ENCODE peak calls at places on chromosome 4, in six cellular contexts. One of them, this sample, is unnamed.
A peak's percentile ranks its signal among the peaks of the same experiment; 100 is the strongest.

GRCh38 chr4:110184124-110184790 is 14.2 kb downstream of the ELOVL6 start:
- DNase-seq in activated CD4-positive, alpha-beta T cell treated with anti-CD3 and anti-CD28 coated beads, Interleukin-2, amount 50 U/mL, for 48 hours: no peak
- DNase-seq in A172: peak; percentile 57
- DNase-seq in fibroblast of lung: no peak
- DNase-seq in stimulated activated CD4-positive, alpha-beta T cell treated with anti-CD3 and anti-CD28 coated beads, Interleukin-4, amount 100 ng/mL, for 48 hours: no peak
- DNase-seq in stimulated activated CD8-positive, alpha-beta memory T cell treated with anti-CD3 and anti-CD28 coated beads, Interleukin-12 subunit alpha, Interleukin-12 subunit beta, amount 100 ng/mL, for 1 hour: no peak
- DNase-seq in this sample: no peak

GRCh38 chr4:54109226-54110018 is 9.5 kb downstream of the GSX2 start:
- DNase-seq in A172: no peak
- DNase-seq in fibroblast of lung: no peak
- DNase-seq in activated CD4-positive, alpha-beta T cell treated with anti-CD3 and anti-CD28 coated beads, Interleukin-2, amount 50 U/mL, for 48 hours: no peak
- DNase-seq in stimulated activated CD8-positive, alpha-beta memory T cell treated with anti-CD3 and anti-CD28 coated beads, Interleukin-12 subunit alpha, Interleukin-12 subunit beta, amount 100 ng/mL, for 1 hour: no peak
- DNase-seq in stimulated activated CD4-positive, alpha-beta T cell treated with anti-CD3 and anti-CD28 coated beads, Interleukin-4, amount 100 ng/mL, for 48 hours: no peak
- DNase-seq in this sample: no peak

GRCh38 chr4:165630671-165631070 is 242.4 kb upstream of the TLL1 start:
- DNase-seq in stimulated activated CD8-positive, alpha-beta memory T cell treated with anti-CD3 and anti-CD28 coated beads, Interleukin-12 subunit alpha, Interleukin-12 subunit beta, amount 100 ng/mL, for 1 hour: no peak
- DNase-seq in activated CD4-positive, alpha-beta T cell treated with anti-CD3 and anti-CD28 coated beads, Interleukin-2, amount 50 U/mL, for 48 hours: no peak
- DNase-seq in A172: no peak
- DNase-seq in stimulated activated CD4-positive, alpha-beta T cell treated with anti-CD3 and anti-CD28 coated beads, Interleukin-4, amount 100 ng/mL, for 48 hours: no peak
- DNase-seq in fibroblast of lung: no peak
- DNase-seq in this sample: no peak

GRCh38 chr4:93396274-93396673 is 432.3 kb upstream of the ATOH1 start:
- DNase-seq in activated CD4-positive, alpha-beta T cell treated with anti-CD3 and anti-CD28 coated beads, Interleukin-2, amount 50 U/mL, for 48 hours: no peak
- DNase-seq in stimulated activated CD4-positive, alpha-beta T cell treated with anti-CD3 and anti-CD28 coated beads, Interleukin-4, amount 100 ng/mL, for 48 hours: no peak
- DNase-seq in stimulated activated CD8-positive, alpha-beta memory T cell treated with anti-CD3 and anti-CD28 coated beads, Interleukin-12 subunit alpha, Interleukin-12 subunit beta, amount 100 ng/mL, for 1 hour: no peak
- DNase-seq in A172: peak; percentile 51
- DNase-seq in fibroblast of lung: peak; percentile 84
- DNase-seq in this sample: peak; percentile 9

GRCh38 chr4:101441446-101441845 is 94.1 kb upstream of the PPP3CA start:
- DNase-seq in stimulated activated CD8-positive, alpha-beta memory T cell treated with anti-CD3 and anti-CD28 coated beads, Interleukin-12 subunit alpha, Interleukin-12 subunit beta, amount 100 ng/mL, for 1 hour: no peak
- DNase-seq in fibroblast of lung: no peak
- DNase-seq in A172: no peak
- DNase-seq in stimulated activated CD4-positive, alpha-beta T cell treated with anti-CD3 and anti-CD28 coated beads, Interleukin-4, amount 100 ng/mL, for 48 hours: no peak
- DNase-seq in activated CD4-positive, alpha-beta T cell treated with anti-CD3 and anti-CD28 coated beads, Interleukin-2, amount 50 U/mL, for 48 hours: no peak
- DNase-seq in this sample: no peak

GRCh38 chr4:121726642-121727268 is 30.0 kb upstream of the ANXA5 start:
- DNase-seq in fibroblast of lung: peak; percentile 82
- DNase-seq in stimulated activated CD4-positive, alpha-beta T cell treated with anti-CD3 and anti-CD28 coated beads, Interleukin-4, amount 100 ng/mL, for 48 hours: no peak
- DNase-seq in stimulated activated CD8-positive, alpha-beta memory T cell treated with anti-CD3 and anti-CD28 coated beads, Interleukin-12 subunit alpha, Interleukin-12 subunit beta, amount 100 ng/mL, for 1 hour: no peak
- DNase-seq in activated CD4-positive, alpha-beta T cell treated with anti-CD3 and anti-CD28 coated beads, Interleukin-2, amount 50 U/mL, for 48 hours: peak; percentile 29
- DNase-seq in A172: peak; percentile 78
- DNase-seq in this sample: peak; percentile 64

GRCh38 chr4:2268357-2269205 is 6.7 kb upstream of the MXD4 start:
- DNase-seq in A172: no peak
- DNase-seq in activated CD4-positive, alpha-beta T cell treated with anti-CD3 and anti-CD28 coated beads, Interleukin-2, amount 50 U/mL, for 48 hours: no peak
- DNase-seq in fibroblast of lung: no peak
- DNase-seq in stimulated activated CD4-positive, alpha-beta T cell treated with anti-CD3 and anti-CD28 coated beads, Interleukin-4, amount 100 ng/mL, for 48 hours: no peak
- DNase-seq in stimulated activated CD8-positive, alpha-beta memory T cell treated with anti-CD3 and anti-CD28 coated beads, Interleukin-12 subunit alpha, Interleukin-12 subunit beta, amount 100 ng/mL, for 1 hour: no peak
- DNase-seq in this sample: no peak

GRCh38 chr4:78951862-78952472 is 12.7 kb upstream of the PAQR3 start:
- DNase-seq in stimulated activated CD8-positive, alpha-beta memory T cell treated with anti-CD3 and anti-CD28 coated beads, Interleukin-12 subunit alpha, Interleukin-12 subunit beta, amount 100 ng/mL, for 1 hour: no peak
- DNase-seq in stimulated activated CD4-positive, alpha-beta T cell treated with anti-CD3 and anti-CD28 coated beads, Interleukin-4, amount 100 ng/mL, for 48 hours: no peak
- DNase-seq in A172: peak; percentile 12
- DNase-seq in fibroblast of lung: peak; percentile 60
- DNase-seq in activated CD4-positive, alpha-beta T cell treated with anti-CD3 and anti-CD28 coated beads, Interleukin-2, amount 50 U/mL, for 48 hours: peak; percentile 23
- DNase-seq in this sample: peak; percentile 29

GRCh38 chr4:44713125-44713524 is 13.2 kb downstream of the GNPDA2 start:
- DNase-seq in stimulated activated CD4-positive, alpha-beta T cell treated with anti-CD3 and anti-CD28 coated beads, Interleukin-4, amount 100 ng/mL, for 48 hours: no peak
- DNase-seq in fibroblast of lung: no peak
- DNase-seq in A172: no peak
- DNase-seq in activated CD4-positive, alpha-beta T cell treated with anti-CD3 and anti-CD28 coated beads, Interleukin-2, amount 50 U/mL, for 48 hours: no peak
- DNase-seq in stimulated activated CD8-positive, alpha-beta memory T cell treated with anti-CD3 and anti-CD28 coated beads, Interleukin-12 subunit alpha, Interleukin-12 subunit beta, amount 100 ng/mL, for 1 hour: no peak
- DNase-seq in this sample: no peak

GRCh38 chr4:24753519-24753918 is 41.9 kb upstream of the SOD3 start:
- DNase-seq in stimulated activated CD8-positive, alpha-beta memory T cell treated with anti-CD3 and anti-CD28 coated beads, Interleukin-12 subunit alpha, Interleukin-12 subunit beta, amount 100 ng/mL, for 1 hour: no peak
- DNase-seq in A172: peak; percentile 27
- DNase-seq in activated CD4-positive, alpha-beta T cell treated with anti-CD3 and anti-CD28 coated beads, Interleukin-2, amount 50 U/mL, for 48 hours: no peak
- DNase-seq in fibroblast of lung: no peak
- DNase-seq in stimulated activated CD4-positive, alpha-beta T cell treated with anti-CD3 and anti-CD28 coated beads, Interleukin-4, amount 100 ng/mL, for 48 hours: no peak
- DNase-seq in this sample: peak; percentile 25

GRCh38 chr4:39469429-39470077 is 10.7 kb downstream of the LIAS start:
- DNase-seq in activated CD4-positive, alpha-beta T cell treated with anti-CD3 and anti-CD28 coated beads, Interleukin-2, amount 50 U/mL, for 48 hours: no peak
- DNase-seq in A172: peak; percentile 87
- DNase-seq in stimulated activated CD8-positive, alpha-beta memory T cell treated with anti-CD3 and anti-CD28 coated beads, Interleukin-12 subunit alpha, Interleukin-12 subunit beta, amount 100 ng/mL, for 1 hour: no peak
- DNase-seq in stimulated activated CD4-positive, alpha-beta T cell treated with anti-CD3 and anti-CD28 coated beads, Interleukin-4, amount 100 ng/mL, for 48 hours: no peak
- DNase-seq in fibroblast of lung: peak; percentile 92
- DNase-seq in this sample: peak; percentile 93

GRCh38 chr4:71595576-71596108 is 188.2 kb downstream of the GC start:
- DNase-seq in A172: no peak
- DNase-seq in fibroblast of lung: peak; percentile 10
- DNase-seq in stimulated activated CD4-positive, alpha-beta T cell treated with anti-CD3 and anti-CD28 coated beads, Interleukin-4, amount 100 ng/mL, for 48 hours: no peak
- DNase-seq in stimulated activated CD8-positive, alpha-beta memory T cell treated with anti-CD3 and anti-CD28 coated beads, Interleukin-12 subunit alpha, Interleukin-12 subunit beta, amount 100 ng/mL, for 1 hour: no peak
- DNase-seq in activated CD4-positive, alpha-beta T cell treated with anti-CD3 and anti-CD28 coated beads, Interleukin-2, amount 50 U/mL, for 48 hours: no peak
- DNase-seq in this sample: peak; percentile 37

GRCh38 chr4:15736514-15737050 is 33.7 kb downstream of the BST1 start:
- DNase-seq in stimulated activated CD4-positive, alpha-beta T cell treated with anti-CD3 and anti-CD28 coated beads, Interleukin-4, amount 100 ng/mL, for 48 hours: no peak
- DNase-seq in A172: no peak
- DNase-seq in stimulated activated CD8-positive, alpha-beta memory T cell treated with anti-CD3 and anti-CD28 coated beads, Interleukin-12 subunit alpha, Interleukin-12 subunit beta, amount 100 ng/mL, for 1 hour: no peak
- DNase-seq in fibroblast of lung: no peak
- DNase-seq in activated CD4-positive, alpha-beta T cell treated with anti-CD3 and anti-CD28 coated beads, Interleukin-2, amount 50 U/mL, for 48 hours: no peak
- DNase-seq in this sample: no peak

GRCh38 chr4:1243451-1244080 is 5.4 kb downstream of the CTBP1 start:
- DNase-seq in stimulated activated CD8-positive, alpha-beta memory T cell treated with anti-CD3 and anti-CD28 coated beads, Interleukin-12 subunit alpha, Interleukin-12 subunit beta, amount 100 ng/mL, for 1 hour: no peak
- DNase-seq in A172: no peak
- DNase-seq in activated CD4-positive, alpha-beta T cell treated with anti-CD3 and anti-CD28 coated beads, Interleukin-2, amount 50 U/mL, for 48 hours: no peak
- DNase-seq in stimulated activated CD4-positive, alpha-beta T cell treated with anti-CD3 and anti-CD28 coated beads, Interleukin-4, amount 100 ng/mL, for 48 hours: no peak
- DNase-seq in fibroblast of lung: no peak
- DNase-seq in this sample: no peak